ENCODE peak calls at places on chromosomes 2 and 18, in seven cellular contexts. I is NCI-H446; L is smooth muscle cell of the brain vasculature; W is IMR-90; H is OCI-LY7; O is mesenteric fat pad; R is stimulated activated CD4-positive, alpha-beta T cell treated with anti-CD3 and anti-CD28 coated beads, TNF-alpha, amount 100 ng/mL, for 24 hours. S is an unnamed sample.

GRCh38 chr2:224151680-224152310 is 112.7 kb upstream of the SERPINE2 start:
- DNase-seq in R (no peak), H (no peak), I (no peak), W (no peak), L (no peak), O (no peak), S (no peak)

GRCh38 chr18:10321987-10322386 is 132.4 kb upstream of the APCDD1 start:
- DNase-seq in H (no peak), L (no peak), O (no peak), W (no peak), I (no peak), R (no peak), S (peak; percentile 63)

GRCh38 chr18:9449580-9449979 is 25.7 kb upstream of the RALBP1 start:
- DNase-seq in L (no peak), I (no peak), R (no peak), O (no peak), H (no peak), W (no peak), S (no peak)

GRCh38 chr2:88239781-88240180 is 69.6 kb downstream of the THNSL2 start:
- DNase-seq in I (no peak), L (no peak), O (no peak), R (no peak), W (no peak), H (no peak), S (peak; percentile 49)

GRCh38 chr2:219452361-219453317 is 18.0 kb downstream of the SPEG start:
- DNase-seq in O (no peak), I (peak; percentile 98), H (no peak), R (no peak), L (peak; percentile 43), W (peak; percentile 95), S (no peak)

GRCh38 chr18:48785686-48786470 is 164.9 kb downstream of the SMAD7 start:
- DNase-seq in W (no peak), L (no peak), I (no peak), R (no peak), H (no peak), O (peak; percentile 35), S (no peak)

GRCh38 chr2:15765211-15765610 is 173.5 kb downstream of the DDX1 start:
- DNase-seq in R (no peak), H (no peak), L (no peak), I (no peak), W (no peak), O (no peak), S (no peak)

GRCh38 chr18:8816805-8817204 is 111.4 kb downstream of the MTCL1 start:
- DNase-seq in O (no peak), R (no peak), I (no peak), W (peak; percentile 84), L (no peak), H (no peak), S (no peak)

GRCh38 chr2:73035899-73036778 is 35.4 kb downstream of the SFXN5 start:
- DNase-seq in L (no peak), O (no peak), W (no peak), R (no peak), H (peak; percentile 6), I (peak; percentile 6), S (no peak)

GRCh38 chr2:42060718-42061619 is 13.1 kb downstream of the PKDCC start:
- DNase-seq in L (no peak), O (no peak), I (no peak), H (no peak), W (peak; percentile 31), R (no peak), S (no peak)

GRCh38 chr2:26590960-26591618 is 50.1 kb downstream of the CIB4 start:
- DNase-seq in L (no peak), W (no peak), H (no peak), I (no peak), O (peak; percentile 60), R (no peak), S (peak; percentile 65)

GRCh38 chr2:26724004-26724750 is 31.7 kb downstream of the KCNK3 start:
- DNase-seq in H (no peak), O (peak; percentile 93), R (no peak), I (no peak), W (peak; percentile 80), L (peak; percentile 67), S (peak; percentile 88)

GRCh38 chr2:161992526-161992925 is 81.5 kb downstream of the DPP4 start:
- DNase-seq in I (no peak), H (no peak), W (no peak), O (no peak), L (no peak), R (peak; percentile 44), S (no peak)

GRCh38 chr18:29960539-29960938 is 1082.0 kb downstream of the DSC3 start:
- DNase-seq in L (no peak), W (no peak), H (no peak), I (no peak), O (no peak), R (no peak), S (no peak)

GRCh38 chr2:27072950-27073349 is 1.5 kb upstream of the OST4 start:
- DNase-seq in H (no peak), L (no peak), O (no peak), R (no peak), I (no peak), W (peak; percentile 82), S (no peak)

GRCh38 chr18:37705016-37705415 is 139.4 kb upstream of the CELF4 start:
- DNase-seq in R (no peak), O (no peak), H (no peak), L (no peak), I (no peak), W (no peak), S (no peak)

GRCh38 chr2:54691439-54692135 is 31.9 kb upstream of the EML6 start:
- DNase-seq in O (no peak), L (no peak), I (no peak), R (no peak), W (no peak), H (no peak), S (no peak)

GRCh38 chr2:31233741-31234689 is at the start of gene EHD3:
- DNase-seq in R (peak; percentile 81), I (peak; percentile 92), H (peak; percentile 93), W (peak; percentile 91), L (peak; percentile 79), O (peak; percentile 94), S (peak; percentile 98)

GRCh38 chr18:54242327-54242726 is 17.9 kb upstream of the MBD2 start:
- DNase-seq in L (no peak), W (no peak), H (no peak), I (no peak), O (no peak), R (no peak), S (no peak)

GRCh38 chr2:10283106-10284062 is 19.3 kb upstream of the HPCAL1 start:
- DNase-seq in I (no peak), H (no peak), L (no peak), W (peak; percentile 87), O (no peak), R (peak; percentile 21), S (no peak)

GRCh38 chr2:239376351-239376750 is 24.5 kb downstream of the HDAC4 start:
- DNase-seq in R (no peak), I (no peak), W (no peak), H (no peak), L (no peak), O (peak; percentile 87), S (no peak)